ENCODE peak calls at places on chromosomes 12 and 14, in four cellular contexts. P, W, E and F are unnamed samples.

GRCh38 chr14:43755707-43756106 is 751.4 kb downstream of the FSCB start:
- DNase-seq in W (no peak), E (no peak), P (no peak), F (no peak)

GRCh38 chr14:59360923-59361794 is 104.0 kb downstream of the GPR135 start:
- DNase-seq in P (no peak), W (no peak), E (peak), F (peak)

GRCh38 chr12:31732926-31733548 is 4.2 kb upstream of the AMN1 start:
- DNase-seq in E (peak), P (peak), W (peak), F (no peak)

GRCh38 chr12:62817556-62818271 is 117.2 kb downstream of the PPM1H start:
- DNase-seq in E (peak), W (no peak), P (no peak), F (no peak)

GRCh38 chr12:111117017-111117416 is 196.6 kb upstream of the MYL2 start:
- DNase-seq in W (no peak), E (no peak), P (no peak), F (no peak)

GRCh38 chr12:6962285-6963015 is 8.0 kb downstream of the PHB2 start:
- DNase-seq in E (no peak), P (no peak), W (no peak), F (peak)

GRCh38 chr12:14995583-14996425 is 23.0 kb downstream of the PDE6H start:
- DNase-seq in W (peak), E (peak), P (no peak), F (peak)

GRCh38 chr14:34212574-34212973 is 249.5 kb downstream of the SPTSSA start:
- DNase-seq in E (no peak), P (no peak), W (no peak), F (no peak)

DNA sequence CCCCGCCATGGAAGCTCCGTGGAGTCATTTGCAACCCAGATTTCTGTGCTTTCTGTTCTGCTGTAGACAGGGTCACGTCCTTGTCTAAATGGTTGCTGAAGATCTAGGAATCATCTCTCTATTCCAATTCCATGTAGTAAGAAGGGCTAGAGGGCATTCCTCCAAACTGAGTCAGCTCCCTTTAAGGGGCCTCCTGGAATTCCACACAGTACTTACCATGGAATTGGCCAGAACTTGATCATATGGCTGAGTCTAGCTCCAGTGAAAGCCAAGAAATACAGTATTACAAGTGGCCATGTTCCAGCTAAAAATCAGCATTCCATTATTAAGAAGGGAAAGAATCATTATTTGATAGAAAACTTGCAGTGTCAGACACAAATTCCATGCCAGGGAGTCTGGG is 171.9 kb downstream of the PRKCH start:
- DNase-seq in E (no peak), W (no peak), P (no peak), F (no peak)
- TF ChIP-seq USF1 in E (no peak), W (no peak), P (no peak), F (no peak)

DNA sequence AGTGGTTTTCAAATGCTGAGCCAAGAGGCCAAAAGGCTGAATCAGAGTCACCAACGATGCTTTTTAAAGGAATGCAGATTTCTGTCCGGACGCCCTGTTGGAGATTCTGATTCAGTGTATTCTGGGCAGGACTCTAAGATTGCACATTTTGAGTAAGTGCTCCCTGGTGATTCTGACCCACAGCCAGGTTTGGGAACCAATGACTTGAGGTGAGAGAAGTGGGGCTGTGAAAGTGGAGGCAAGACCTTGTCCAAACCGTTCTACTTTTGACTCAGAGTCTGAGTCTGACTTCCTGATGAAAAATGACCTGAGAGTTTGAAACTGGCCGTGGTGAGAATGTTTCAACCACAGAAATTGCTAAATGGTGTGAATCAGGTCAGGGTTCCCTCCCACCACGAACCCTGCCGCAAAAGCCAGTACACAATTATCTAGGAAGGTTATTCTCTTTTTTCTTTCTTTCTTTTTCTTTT is 90.2 kb downstream of the NTN4 start:
- DNase-seq in P (no peak), E (no peak), W (peak), F (no peak)
- TF ChIP-seq USF1 in P (no peak), E (no peak), W (no peak), F (no peak)

GRCh38 chr12:121775501-121775900 is 18.0 kb downstream of the RHOF start:
- DNase-seq in P (no peak), W (no peak), E (no peak), F (no peak)

GRCh38 chr12:121778567-121779421 is 14.7 kb downstream of the RHOF start:
- DNase-seq in W (no peak), E (no peak), P (no peak), F (no peak)

GRCh38 chr12:121774968-121775474 is 18.5 kb downstream of the RHOF start:
- DNase-seq in W (no peak), E (no peak), P (peak), F (no peak)

GRCh38 chr12:121779422-121779895 is 14.0 kb downstream of the RHOF start:
- DNase-seq in E (no peak), W (no peak), P (no peak), F (no peak)

DNA sequence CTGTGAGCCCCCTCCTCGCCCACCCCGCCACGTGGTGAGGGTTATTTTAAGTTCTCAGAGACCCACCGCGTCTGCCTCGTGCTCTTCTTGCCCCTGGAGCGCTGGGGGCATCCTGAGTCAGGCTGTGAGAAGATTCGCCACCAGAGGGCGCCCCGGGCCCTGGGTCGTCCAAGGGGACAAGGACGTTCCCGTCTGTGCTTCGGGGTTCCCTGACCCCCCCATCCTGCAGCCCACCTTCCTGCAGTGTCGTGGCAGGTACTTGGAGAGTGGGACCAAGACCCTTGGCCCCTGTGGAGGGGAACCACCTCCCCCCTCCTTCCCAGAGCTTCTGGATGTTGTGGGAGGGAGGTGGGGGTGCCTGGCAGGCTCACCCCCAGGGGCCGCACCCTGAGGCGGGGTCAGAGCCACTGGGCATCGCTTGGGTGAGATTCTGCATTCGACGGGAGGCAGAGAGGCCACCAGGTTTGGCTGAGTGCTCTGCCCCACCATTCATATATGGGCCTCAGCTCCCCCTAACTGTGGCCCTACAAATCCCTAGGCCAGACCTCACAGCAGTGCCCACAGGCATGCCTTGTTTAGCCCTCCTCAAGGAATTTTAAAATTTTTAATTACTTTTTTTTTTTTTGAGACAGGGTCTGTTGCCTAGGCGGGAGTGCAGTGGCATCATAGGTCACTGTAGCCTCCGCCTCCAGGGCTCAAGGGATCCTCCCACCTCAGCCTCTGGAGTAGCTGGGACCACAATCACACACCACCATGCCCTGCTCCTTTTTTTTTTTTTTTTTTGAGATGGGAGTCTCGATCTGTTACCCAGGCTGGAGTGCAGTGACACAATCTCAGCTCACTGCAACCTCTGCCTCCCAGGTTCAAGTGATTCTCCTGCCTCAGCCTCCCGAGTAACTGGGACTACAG is 17.0 kb downstream of the RHOF start:
- DNase-seq in W (no peak), P (peak), E (peak), F (peak)
- TF ChIP-seq USF1 in W (no peak), P (no peak), E (peak), F (no peak)

GRCh38 chr14:61621444-61621843 is 73.9 kb upstream of the HIF1A start:
- DNase-seq in E (no peak), W (no peak), P (no peak), F (no peak)

GRCh38 chr14:61618448-61618847 is 76.9 kb upstream of the HIF1A start:
- DNase-seq in P (no peak), E (no peak), W (no peak), F (no peak)

GRCh38 chr14:61623927-61624326 is 71.4 kb upstream of the HIF1A start:
- DNase-seq in P (no peak), W (no peak), E (no peak), F (no peak)

GRCh38 chr14:61619494-61619893 is 75.8 kb upstream of the HIF1A start:
- DNase-seq in W (no peak), E (no peak), P (no peak), F (no peak)

GRCh38 chr14:61620130-61620946 is 75.0 kb upstream of the HIF1A start:
- DNase-seq in W (peak), E (no peak), P (no peak), F (no peak)
- TF ChIP-seq USF1 in W (no peak), E (no peak), P (no peak), F (no peak)